ENCODE peak calls at places on chromosomes 11 and 22, in five cellular contexts. O is GM12878, W is A549, L is K562, M is HepG2. U is an unnamed sample.

GRCh38 chr11:783581-784015 is 6.3 kb downstream of the CEND1 start:
- DNase-seq in W (peak; percentile 50), L (no peak), O (no peak), M (no peak), U (peak; percentile 98)

GRCh38 chr11:125957623-125958330 is 11.9 kb downstream of the VSIG10L2 start:
- DNase-seq in L (no peak), W (no peak), O (no peak), M (no peak), U (no peak)

GRCh38 chr11:48011125-48012050 is 31.0 kb downstream of the PTPRJ start:
- DNase-seq in M (no peak), L (no peak), W (no peak), O (no peak), U (no peak)

GRCh38 chr22:19885841-19886592 is 31.3 kb upstream of the GNB1L start:
- DNase-seq in M (no peak), O (no peak), W (no peak), L (no peak), U (no peak)

GRCh38 chr11:134731562-134731961 is 319.5 kb upstream of the B3GAT1 start:
- DNase-seq in O (no peak), L (no peak), W (no peak), M (no peak), U (peak; percentile 80)

GRCh38 chr11:17013548-17014320 is 480 bp downstream of the PLEKHA7 start:
- DNase-seq in W (no peak), O (no peak), L (no peak), M (peak; percentile 19), U (peak; percentile 58)

GRCh38 chr11:65624931-65625627 is 9.5 kb downstream of the PCNX3 start:
- DNase-seq in O (no peak), M (no peak), L (no peak), W (no peak), U (no peak)

GRCh38 chr22:44543781-44544181 is 45.7 kb upstream of the RTL6 start:
- DNase-seq in L (no peak), O (no peak), W (no peak), M (no peak), U (no peak)

GRCh38 chr11:61021661-61022212 is 50.3 kb downstream of the CD6 start:
- DNase-seq in W (no peak), O (no peak), L (peak; percentile 35), M (no peak), U (peak; percentile 90)

GRCh38 chr11:14249121-14249963 is 109.6 kb downstream of the RRAS2 start:
- DNase-seq in W (peak; percentile 57), L (peak; percentile 63), O (no peak), M (peak; percentile 35), U (peak; percentile 82)

GRCh38 chr11:91804057-91804456 is 420.6 kb upstream of the FAT3 start:
- DNase-seq in M (no peak), O (no peak), W (peak; percentile 29), L (no peak), U (peak; percentile 77)

GRCh38 chr11:69674267-69674885 is 777 bp downstream of the LTO1 start:
- DNase-seq in O (no peak), M (no peak), L (no peak), W (no peak), U (peak; percentile 17)

GRCh38 chr11:114774599-114775365 is 96.5 kb downstream of the NXPE2 start:
- DNase-seq in M (peak; percentile 51), W (peak; percentile 55), O (no peak), L (peak; percentile 68), U (peak; percentile 90)

GRCh38 chr11:75768112-75768908 is at the start of gene DGAT2:
- DNase-seq in M (peak; percentile 84), O (peak; percentile 47), W (peak; percentile 73), L (peak; percentile 93), U (peak; percentile 79)

GRCh38 chr22:22929381-22930221 is 42.0 kb downstream of the IGLL5 start:
- DNase-seq in O (no peak), M (no peak), L (peak; percentile 65), W (no peak), U (no peak)

GRCh38 chr11:30370164-30370563 is 47.3 kb downstream of the ARL14EP start:
- DNase-seq in W (no peak), M (no peak), O (no peak), L (no peak), U (no peak)

GRCh38 chr22:40263191-40263590 is 83.1 kb upstream of the ADSL start:
- DNase-seq in W (no peak), O (no peak), M (no peak), L (peak; percentile 19), U (no peak)

GRCh38 chr11:6568191-6568918 is 35.1 kb downstream of the RRP8 start:
- DNase-seq in W (peak; percentile 24), O (no peak), L (peak; percentile 83), M (no peak), U (peak; percentile 67)

GRCh38 chr11:92384807-92385206 is 160.2 kb downstream of the FAT3 start:
- DNase-seq in L (no peak), W (no peak), O (no peak), M (no peak), U (no peak)

GRCh38 chr11:130278151-130278550 is 36.6 kb downstream of the ZBTB44 start:
- DNase-seq in M (no peak), W (no peak), O (peak; percentile 48), L (no peak), U (no peak)
- TF ChIP-seq JUNB in M (no peak), W (no peak), O (no peak), L (no peak), U (no peak)

GRCh38 chr11:9016916-9017642 is 13.3 kb upstream of the NRIP3 start:
- DNase-seq in L (no peak), M (no peak), O (no peak), W (no peak), U (no peak)

GRCh38 chr11:9019861-9020260 is 16.1 kb upstream of the NRIP3 start:
- DNase-seq in M (no peak), O (no peak), W (no peak), L (no peak), U (no peak)

GRCh38 chr11:9014826-9015225 is 11.0 kb upstream of the NRIP3 start:
- DNase-seq in M (no peak), O (no peak), L (no peak), W (no peak), U (no peak)

GRCh38 chr11:9015677-9016076 is 11.9 kb upstream of the NRIP3 start:
- DNase-seq in M (peak; percentile 56), O (peak; percentile 31), L (peak; percentile 67), W (peak; percentile 84), U (peak; percentile 92)

GRCh38 chr11:9017773-9018172 is 14.0 kb upstream of the NRIP3 start:
- DNase-seq in W (no peak), M (no peak), L (no peak), O (no peak), U (no peak)
- TF ChIP-seq JUNB in W (no peak), M (no peak), L (no peak), O (no peak), U (no peak)

DNA sequence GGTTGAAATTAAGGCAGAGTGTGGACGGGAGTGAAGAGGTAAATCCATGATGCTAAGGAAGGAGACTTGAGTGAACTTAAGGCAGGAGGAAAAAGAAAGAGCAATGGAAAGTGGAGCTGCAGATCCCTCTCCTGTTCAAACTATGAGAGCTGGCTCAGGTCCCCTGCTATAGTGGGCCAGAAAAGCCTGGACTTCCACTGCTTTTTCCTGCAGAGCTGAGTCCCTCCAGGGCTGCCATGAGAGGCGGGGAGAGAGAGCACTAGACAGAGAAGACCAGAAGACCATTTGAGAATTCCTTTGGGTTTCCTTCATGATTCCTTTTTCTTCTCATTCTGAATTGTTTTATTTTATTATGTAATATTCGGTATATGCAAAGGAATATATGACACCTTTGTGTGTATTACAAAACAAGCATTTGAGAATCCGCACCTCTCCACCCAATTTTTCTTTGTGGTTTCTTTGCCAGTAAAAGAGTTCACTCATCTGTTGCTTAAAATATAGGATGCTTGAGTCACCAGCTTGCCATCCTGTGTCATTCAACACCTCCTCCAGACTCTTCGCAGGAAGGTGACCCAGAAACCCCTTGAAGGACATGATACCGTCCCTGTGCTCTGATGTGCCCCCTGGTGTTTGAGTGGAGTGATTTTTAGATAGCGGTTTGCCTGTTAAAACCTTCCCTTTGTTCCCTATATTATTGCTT is 24.4 kb downstream of the SREBF2 start:
- DNase-seq in L (peak; percentile 63), M (peak; percentile 38), O (peak; percentile 46), W (peak; percentile 71), U (peak; percentile 91)
- TF ChIP-seq JUNB in L (no peak), M (no peak), O (no peak), W (no peak), U (no peak)

DNA sequence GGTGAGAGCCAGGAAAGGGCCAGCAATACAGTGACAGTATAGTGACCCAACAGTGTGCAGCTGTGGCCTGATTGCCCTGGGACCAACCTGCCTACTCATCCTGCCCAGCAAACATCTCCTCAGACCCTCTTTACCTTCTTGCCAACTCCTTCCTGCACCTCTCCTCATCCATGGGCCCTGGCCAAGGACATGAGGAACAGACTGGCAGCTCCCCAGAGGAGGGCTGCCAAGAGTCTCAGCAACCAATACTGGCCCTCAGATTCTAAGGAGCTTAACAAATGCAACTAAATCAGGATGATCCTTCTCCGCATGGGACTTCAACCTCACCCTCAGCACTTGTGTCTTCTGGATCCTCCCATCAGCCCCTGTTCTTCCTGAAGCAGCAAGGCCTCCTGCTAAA is 77.0 kb downstream of the RPL27A start:
- DNase-seq in L (no peak), W (no peak), M (no peak), O (no peak), U (no peak)
- TF ChIP-seq JUNB in L (no peak), W (no peak), M (no peak), O (no peak), U (no peak)

DNA sequence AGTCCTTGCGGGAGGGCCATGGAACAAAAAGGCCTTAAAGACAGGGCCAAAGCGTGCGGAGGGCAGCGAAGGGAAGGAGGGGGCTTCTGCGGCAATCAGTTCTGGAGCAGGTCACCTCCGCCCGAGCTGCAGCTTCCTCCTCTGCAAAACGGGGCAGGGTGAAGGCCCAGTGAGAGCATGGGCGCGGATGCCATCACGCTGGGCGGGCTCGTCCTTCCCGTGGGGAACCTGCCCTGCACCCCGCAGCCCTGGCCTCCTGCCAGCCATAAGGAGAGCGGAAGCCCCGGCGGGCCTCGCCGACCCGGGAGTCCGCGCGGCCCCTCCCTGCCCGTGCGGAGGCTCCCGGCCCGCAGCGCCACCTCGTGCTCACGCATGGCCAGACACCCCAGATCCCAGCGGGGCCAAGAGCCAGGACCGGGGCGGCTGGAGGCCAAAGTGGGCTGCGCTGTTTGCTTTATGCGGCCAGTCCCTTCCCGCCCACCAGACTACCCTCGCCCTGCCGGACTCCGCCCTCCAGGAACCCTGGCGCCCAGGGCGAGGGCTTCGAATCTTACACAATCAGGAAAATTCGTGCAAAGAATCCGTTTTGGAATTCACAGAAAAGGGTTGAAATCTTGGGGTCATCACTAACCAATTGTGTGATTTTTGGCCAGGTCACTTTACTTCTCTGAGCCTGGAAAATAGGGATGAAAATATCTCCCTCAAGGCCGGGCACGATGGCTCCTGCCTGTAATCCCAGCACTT is 16.1 kb downstream of the TSKU start:
- DNase-seq in W (peak; percentile 89), L (peak; percentile 94), O (no peak), M (peak; percentile 81), U (peak; percentile 94)
- TF ChIP-seq JUNB in W (no peak), L (no peak), O (no peak), M (no peak), U (no peak)